ENCODE peak calls at places on chromosome 1, in seven cellular contexts. One of them, this sample, is unnamed.

GRCh38 chr1:143665606-143666005 is 306.2 kb downstream of the FAM72C start:
- DNase-seq in mesendoderm: no peak
- DNase-seq in mesenchymal stem cell: no peak
- DNase-seq in neuronal stem cell: no peak
- DNase-seq in H1: no peak
- DNase-seq in trophoblast cell: no peak
- DNase-seq in H9: no peak
- DNase-seq in this sample: no peak

GRCh38 chr1:175201061-175201508 is 8.5 kb upstream of the KIAA0040 start:
- DNase-seq in neuronal stem cell: no peak
- DNase-seq in trophoblast cell: no peak
- DNase-seq in mesenchymal stem cell: peak
- DNase-seq in mesendoderm: no peak
- DNase-seq in H9: no peak
- DNase-seq in H1: no peak
- DNase-seq in this sample: peak

GRCh38 chr1:239511865-239512264 is 125.5 kb downstream of the CHRM3 start:
- DNase-seq in H9: no peak
- DNase-seq in trophoblast cell: no peak
- DNase-seq in neuronal stem cell: peak
- DNase-seq in H1: no peak
- DNase-seq in mesendoderm: peak
- DNase-seq in mesenchymal stem cell: no peak
- DNase-seq in this sample: no peak

GRCh38 chr1:56331892-56332567 is 247.3 kb downstream of the PLPP3 start:
- DNase-seq in H9: no peak
- DNase-seq in trophoblast cell: no peak
- DNase-seq in mesendoderm: peak
- DNase-seq in H1: no peak
- DNase-seq in mesenchymal stem cell: peak
- DNase-seq in neuronal stem cell: no peak
- DNase-seq in this sample: peak

GRCh38 chr1:17201201-17202021 is 3.5 kb upstream of the PADI1 start:
- DNase-seq in neuronal stem cell: no peak
- DNase-seq in mesendoderm: no peak
- DNase-seq in trophoblast cell: no peak
- DNase-seq in H1: no peak
- DNase-seq in mesenchymal stem cell: no peak
- DNase-seq in H9: peak
- DNase-seq in this sample: no peak

GRCh38 chr1:21669287-21670058 is at the start of gene RAP1GAP:
- DNase-seq in trophoblast cell: no peak
- DNase-seq in mesenchymal stem cell: peak
- DNase-seq in neuronal stem cell: no peak
- DNase-seq in H9: peak
- DNase-seq in H1: no peak
- DNase-seq in mesendoderm: peak
- DNase-seq in this sample: no peak

GRCh38 chr1:172002725-172003345 is 161.5 kb downstream of the DNM3 start:
- DNase-seq in mesenchymal stem cell: peak
- DNase-seq in H1: no peak
- DNase-seq in neuronal stem cell: peak
- DNase-seq in H9: no peak
- DNase-seq in mesendoderm: peak
- DNase-seq in trophoblast cell: no peak
- DNase-seq in this sample: peak

GRCh38 chr1:156337052-156337887 is 822 bp downstream of the CCT3 start:
- DNase-seq in trophoblast cell: no peak
- DNase-seq in H9: no peak
- DNase-seq in neuronal stem cell: no peak
- DNase-seq in mesenchymal stem cell: peak
- DNase-seq in H1: no peak
- DNase-seq in mesendoderm: no peak
- DNase-seq in this sample: peak

GRCh38 chr1:83747853-83748482 is 251.0 kb downstream of the TTLL7 start:
- DNase-seq in neuronal stem cell: peak
- DNase-seq in mesendoderm: peak
- DNase-seq in trophoblast cell: no peak
- DNase-seq in H9: no peak
- DNase-seq in H1: no peak
- DNase-seq in mesenchymal stem cell: no peak
- DNase-seq in this sample: no peak
- H4K8ac ChIP-seq in neuronal stem cell: no peak
- H4K8ac ChIP-seq in mesendoderm: no peak
- H4K8ac ChIP-seq in trophoblast cell: no peak
- H4K8ac ChIP-seq in H9: no peak
- H4K8ac ChIP-seq in H1: no peak
- H4K8ac ChIP-seq in mesenchymal stem cell: no peak
- H4K8ac ChIP-seq in this sample: no peak

GRCh38 chr1:119327436-119328155 is 41.0 kb upstream of the HAO2 start:
- DNase-seq in H1: peak
- DNase-seq in neuronal stem cell: peak
- DNase-seq in mesendoderm: peak
- DNase-seq in trophoblast cell: no peak
- DNase-seq in H9: peak
- DNase-seq in mesenchymal stem cell: peak
- DNase-seq in this sample: no peak
- H4K8ac ChIP-seq in H1: no peak
- H4K8ac ChIP-seq in neuronal stem cell: no peak
- H4K8ac ChIP-seq in mesendoderm: no peak
- H4K8ac ChIP-seq in trophoblast cell: no peak
- H4K8ac ChIP-seq in H9: no peak
- H4K8ac ChIP-seq in mesenchymal stem cell: peak
- H4K8ac ChIP-seq in this sample: no peak

GRCh38 chr1:94275116-94275515 is 37.7 kb upstream of the ARHGAP29 start:
- DNase-seq in neuronal stem cell: no peak
- DNase-seq in H9: no peak
- DNase-seq in mesendoderm: no peak
- DNase-seq in mesenchymal stem cell: peak
- DNase-seq in trophoblast cell: no peak
- DNase-seq in H1: no peak
- DNase-seq in this sample: no peak

GRCh38 chr1:94273111-94273510 is 35.7 kb upstream of the ARHGAP29 start:
- DNase-seq in neuronal stem cell: no peak
- DNase-seq in mesenchymal stem cell: no peak
- DNase-seq in trophoblast cell: no peak
- DNase-seq in H1: no peak
- DNase-seq in mesendoderm: no peak
- DNase-seq in H9: no peak
- DNase-seq in this sample: peak

GRCh38 chr1:94276900-94277581 is 39.7 kb upstream of the ARHGAP29 start:
- DNase-seq in mesendoderm: no peak
- DNase-seq in neuronal stem cell: no peak
- DNase-seq in H9: no peak
- DNase-seq in H1: no peak
- DNase-seq in trophoblast cell: no peak
- DNase-seq in mesenchymal stem cell: no peak
- DNase-seq in this sample: no peak

GRCh38 chr1:94272388-94272787 is 35.0 kb upstream of the ARHGAP29 start:
- DNase-seq in H1: no peak
- DNase-seq in mesendoderm: no peak
- DNase-seq in neuronal stem cell: no peak
- DNase-seq in mesenchymal stem cell: no peak
- DNase-seq in trophoblast cell: no peak
- DNase-seq in H9: no peak
- DNase-seq in this sample: no peak

GRCh38 chr1:94274561-94274960 is 37.2 kb upstream of the ARHGAP29 start:
- DNase-seq in H9: no peak
- DNase-seq in mesendoderm: no peak
- DNase-seq in neuronal stem cell: no peak
- DNase-seq in mesenchymal stem cell: no peak
- DNase-seq in H1: no peak
- DNase-seq in trophoblast cell: no peak
- DNase-seq in this sample: no peak
- H4K8ac ChIP-seq in H9: no peak
- H4K8ac ChIP-seq in mesendoderm: no peak
- H4K8ac ChIP-seq in neuronal stem cell: no peak
- H4K8ac ChIP-seq in mesenchymal stem cell: no peak
- H4K8ac ChIP-seq in H1: no peak
- H4K8ac ChIP-seq in trophoblast cell: no peak
- H4K8ac ChIP-seq in this sample: no peak

GRCh38 chr1:113928950-113929749 is at the start of gene HIPK1:
- DNase-seq in mesenchymal stem cell: peak
- DNase-seq in neuronal stem cell: peak
- DNase-seq in H1: peak
- DNase-seq in mesendoderm: peak
- DNase-seq in H9: peak
- DNase-seq in trophoblast cell: peak
- DNase-seq in this sample: peak

GRCh38 chr1:113929750-113930498 is 800 bp downstream of the HIPK1 start:
- DNase-seq in trophoblast cell: peak
- DNase-seq in H9: no peak
- DNase-seq in H1: peak
- DNase-seq in mesendoderm: peak
- DNase-seq in mesenchymal stem cell: no peak
- DNase-seq in neuronal stem cell: peak
- DNase-seq in this sample: peak

GRCh38 chr1:113930499-113931161 is 1.5 kb downstream of the HIPK1 start:
- DNase-seq in H9: no peak
- DNase-seq in mesenchymal stem cell: peak
- DNase-seq in neuronal stem cell: peak
- DNase-seq in trophoblast cell: peak
- DNase-seq in mesendoderm: peak
- DNase-seq in H1: no peak
- DNase-seq in this sample: peak

GRCh38 chr1:113931456-113931855 is 2.3 kb downstream of the HIPK1 start:
- DNase-seq in trophoblast cell: no peak
- DNase-seq in H1: no peak
- DNase-seq in neuronal stem cell: no peak
- DNase-seq in mesendoderm: no peak
- DNase-seq in mesenchymal stem cell: peak
- DNase-seq in H9: no peak
- DNase-seq in this sample: peak

GRCh38 chr1:113928129-113928949 is 785 bp upstream of the HIPK1 start:
- DNase-seq in H1: no peak
- DNase-seq in H9: no peak
- DNase-seq in trophoblast cell: no peak
- DNase-seq in mesendoderm: no peak
- DNase-seq in neuronal stem cell: no peak
- DNase-seq in mesenchymal stem cell: peak
- DNase-seq in this sample: peak
- H4K8ac ChIP-seq in H1: no peak
- H4K8ac ChIP-seq in H9: no peak
- H4K8ac ChIP-seq in trophoblast cell: peak
- H4K8ac ChIP-seq in mesendoderm: no peak
- H4K8ac ChIP-seq in neuronal stem cell: no peak
- H4K8ac ChIP-seq in mesenchymal stem cell: no peak
- H4K8ac ChIP-seq in this sample: peak